ENCODE peak calls at places on chromosomes 2 and 18, in seven cellular contexts. One of them, this sample, is unnamed.

GRCh38 chr2:241188386-241189092 is at the start of gene ANO7:
- DNase-seq in AG08396: peak
- DNase-seq in activated CD4-positive, alpha-beta T cell treated with anti-CD3 and anti-CD28 coated beads, Interleukin-2, amount 50 U/mL, for 4 hours: no peak
- DNase-seq in A549: peak
- DNase-seq in myocyte: no peak
- DNase-seq in spleen: no peak
- DNase-seq in AML-193: no peak
- DNase-seq in this sample: peak

GRCh38 chr2:128729051-128729450 is 410.4 kb upstream of the HS6ST1 start:
- DNase-seq in AG08396: no peak
- DNase-seq in activated CD4-positive, alpha-beta T cell treated with anti-CD3 and anti-CD28 coated beads, Interleukin-2, amount 50 U/mL, for 4 hours: no peak
- DNase-seq in A549: no peak
- DNase-seq in myocyte: no peak
- DNase-seq in spleen: no peak
- DNase-seq in AML-193: no peak
- DNase-seq in this sample: no peak

GRCh38 chr2:184890311-184890710 is 292.0 kb downstream of the ZNF804A start:
- DNase-seq in AG08396: no peak
- DNase-seq in activated CD4-positive, alpha-beta T cell treated with anti-CD3 and anti-CD28 coated beads, Interleukin-2, amount 50 U/mL, for 4 hours: no peak
- DNase-seq in A549: no peak
- DNase-seq in myocyte: no peak
- DNase-seq in spleen: no peak
- DNase-seq in AML-193: no peak
- DNase-seq in this sample: no peak

GRCh38 chr2:98787700-98788099 is 56.8 kb upstream of the MGAT4A start:
- DNase-seq in AG08396: no peak
- DNase-seq in activated CD4-positive, alpha-beta T cell treated with anti-CD3 and anti-CD28 coated beads, Interleukin-2, amount 50 U/mL, for 4 hours: no peak
- DNase-seq in A549: no peak
- DNase-seq in myocyte: no peak
- DNase-seq in spleen: no peak
- DNase-seq in AML-193: no peak
- DNase-seq in this sample: no peak

GRCh38 chr18:36762074-36762473 is 66.7 kb downstream of the TPGS2 start:
- DNase-seq in AG08396: no peak
- DNase-seq in activated CD4-positive, alpha-beta T cell treated with anti-CD3 and anti-CD28 coated beads, Interleukin-2, amount 50 U/mL, for 4 hours: no peak
- DNase-seq in A549: no peak
- DNase-seq in myocyte: no peak
- DNase-seq in spleen: no peak
- DNase-seq in AML-193: no peak
- DNase-seq in this sample: no peak

GRCh38 chr2:69762513-69763494 is 20.9 kb downstream of the ANXA4 start:
- DNase-seq in AG08396: no peak
- DNase-seq in activated CD4-positive, alpha-beta T cell treated with anti-CD3 and anti-CD28 coated beads, Interleukin-2, amount 50 U/mL, for 4 hours: no peak
- DNase-seq in A549: no peak
- DNase-seq in myocyte: no peak
- DNase-seq in spleen: no peak
- DNase-seq in AML-193: no peak
- DNase-seq in this sample: no peak

GRCh38 chr2:199806179-199806578 is 44.8 kb downstream of the FTCDNL1 start:
- DNase-seq in AG08396: peak
- DNase-seq in activated CD4-positive, alpha-beta T cell treated with anti-CD3 and anti-CD28 coated beads, Interleukin-2, amount 50 U/mL, for 4 hours: no peak
- DNase-seq in A549: no peak
- DNase-seq in myocyte: no peak
- DNase-seq in spleen: no peak
- DNase-seq in AML-193: no peak
- DNase-seq in this sample: no peak

GRCh38 chr18:49813071-49813320 is 337 bp downstream of the ACAA2 start:
- DNase-seq in AG08396: peak
- DNase-seq in activated CD4-positive, alpha-beta T cell treated with anti-CD3 and anti-CD28 coated beads, Interleukin-2, amount 50 U/mL, for 4 hours: no peak
- DNase-seq in A549: peak
- DNase-seq in myocyte: peak
- DNase-seq in spleen: peak
- DNase-seq in AML-193: peak
- DNase-seq in this sample: no peak

GRCh38 chr18:49101230-49101629 is 150.5 kb upstream of the SMAD7 start:
- DNase-seq in AG08396: no peak
- DNase-seq in activated CD4-positive, alpha-beta T cell treated with anti-CD3 and anti-CD28 coated beads, Interleukin-2, amount 50 U/mL, for 4 hours: no peak
- DNase-seq in A549: no peak
- DNase-seq in myocyte: no peak
- DNase-seq in spleen: no peak
- DNase-seq in AML-193: no peak
- DNase-seq in this sample: no peak